ENCODE peak calls at places on chromosomes 16 and 17, in seven cellular contexts. One of them, this sample, is unnamed.

GRCh38 chr16:58306327-58306726 is 11.5 kb upstream of the PRSS54 start:
- DNase-seq in RWPE1: no peak
- DNase-seq in AG10803: peak; percentile 19
- DNase-seq in CD4-positive, alpha-beta T cell: peak; percentile 42
- DNase-seq in neural crest cell: peak; percentile 18
- DNase-seq in lung: no peak
- DNase-seq in omental fat pad: no peak
- DNase-seq in this sample: peak; percentile 45

GRCh38 chr16:11224894-11225676 is 30.9 kb downstream of the SOCS1 start:
- DNase-seq in RWPE1: no peak
- DNase-seq in AG10803: no peak
- DNase-seq in CD4-positive, alpha-beta T cell: peak; percentile 59
- DNase-seq in neural crest cell: no peak
- DNase-seq in lung: no peak
- DNase-seq in omental fat pad: no peak
- DNase-seq in this sample: no peak

GRCh38 chr17:39171933-39172332 is 6.0 kb upstream of the ARL5C start:
- DNase-seq in RWPE1: no peak
- DNase-seq in AG10803: no peak
- DNase-seq in CD4-positive, alpha-beta T cell: no peak
- DNase-seq in neural crest cell: no peak
- DNase-seq in lung: no peak
- DNase-seq in omental fat pad: no peak
- DNase-seq in this sample: no peak

GRCh38 chr17:29131814-29132682 is 48.1 kb downstream of the MYO18A start:
- DNase-seq in RWPE1: no peak
- DNase-seq in AG10803: peak; percentile 93
- DNase-seq in CD4-positive, alpha-beta T cell: no peak
- DNase-seq in neural crest cell: no peak
- DNase-seq in lung: no peak
- DNase-seq in omental fat pad: no peak
- DNase-seq in this sample: no peak

GRCh38 chr17:67753026-67753425 is 35.3 kb downstream of the NOL11 start:
- DNase-seq in RWPE1: no peak
- DNase-seq in AG10803: no peak
- DNase-seq in CD4-positive, alpha-beta T cell: no peak
- DNase-seq in neural crest cell: no peak
- DNase-seq in lung: no peak
- DNase-seq in omental fat pad: no peak
- DNase-seq in this sample: no peak

GRCh38 chr16:61791465-61791864 is 244.8 kb downstream of the CDH8 start:
- DNase-seq in RWPE1: no peak
- DNase-seq in AG10803: peak; percentile 62
- DNase-seq in CD4-positive, alpha-beta T cell: no peak
- DNase-seq in neural crest cell: no peak
- DNase-seq in lung: no peak
- DNase-seq in omental fat pad: no peak
- DNase-seq in this sample: no peak

GRCh38 chr17:4229627-4230026 is 34.2 kb downstream of the ANKFY1 start:
- DNase-seq in RWPE1: no peak
- DNase-seq in AG10803: peak; percentile 91
- DNase-seq in CD4-positive, alpha-beta T cell: no peak
- DNase-seq in neural crest cell: no peak
- DNase-seq in lung: no peak
- DNase-seq in omental fat pad: peak; percentile 51
- DNase-seq in this sample: no peak

GRCh38 chr17:32174889-32175288 is 32.6 kb downstream of the RHOT1 start:
- DNase-seq in RWPE1: no peak
- DNase-seq in AG10803: no peak
- DNase-seq in CD4-positive, alpha-beta T cell: no peak
- DNase-seq in neural crest cell: no peak
- DNase-seq in lung: no peak
- DNase-seq in omental fat pad: no peak
- DNase-seq in this sample: no peak

GRCh38 chr17:77490361-77491183 is 349.8 kb downstream of the SEC14L1 start:
- DNase-seq in RWPE1: no peak
- DNase-seq in AG10803: no peak
- DNase-seq in CD4-positive, alpha-beta T cell: no peak
- DNase-seq in neural crest cell: no peak
- DNase-seq in lung: no peak
- DNase-seq in omental fat pad: no peak
- DNase-seq in this sample: no peak

GRCh38 chr17:39926588-39927100 is 757 bp downstream of the ORMDL3 start:
- DNase-seq in RWPE1: peak; percentile 43
- DNase-seq in AG10803: peak; percentile 29
- DNase-seq in CD4-positive, alpha-beta T cell: peak; percentile 52
- DNase-seq in neural crest cell: no peak
- DNase-seq in lung: peak; percentile 65
- DNase-seq in omental fat pad: no peak
- DNase-seq in this sample: peak; percentile 25

GRCh38 chr17:70110443-70110880 is 35.4 kb downstream of the KCNJ16 start:
- DNase-seq in RWPE1: no peak
- DNase-seq in AG10803: peak; percentile 31
- DNase-seq in CD4-positive, alpha-beta T cell: no peak
- DNase-seq in neural crest cell: no peak
- DNase-seq in lung: no peak
- DNase-seq in omental fat pad: no peak
- DNase-seq in this sample: no peak

GRCh38 chr16:68074850-68075249 is 10.3 kb upstream of the NFATC3 start:
- DNase-seq in RWPE1: no peak
- DNase-seq in AG10803: no peak
- DNase-seq in CD4-positive, alpha-beta T cell: peak; percentile 39
- DNase-seq in neural crest cell: no peak
- DNase-seq in lung: no peak
- DNase-seq in omental fat pad: no peak
- DNase-seq in this sample: no peak

GRCh38 chr16:58970775-58971174 is 236.7 kb upstream of the GOT2 start:
- DNase-seq in RWPE1: no peak
- DNase-seq in AG10803: peak; percentile 50
- DNase-seq in CD4-positive, alpha-beta T cell: no peak
- DNase-seq in neural crest cell: no peak
- DNase-seq in lung: no peak
- DNase-seq in omental fat pad: no peak
- DNase-seq in this sample: no peak

GRCh38 chr16:81447383-81448101 is 2.9 kb downstream of the CMIP start:
- DNase-seq in RWPE1: peak; percentile 30
- DNase-seq in AG10803: no peak
- DNase-seq in CD4-positive, alpha-beta T cell: no peak
- DNase-seq in neural crest cell: no peak
- DNase-seq in lung: peak; percentile 68
- DNase-seq in omental fat pad: no peak
- DNase-seq in this sample: no peak

GRCh38 chr16:85327731-85328664 is 215.7 kb upstream of the CIBAR2 start:
- DNase-seq in RWPE1: no peak
- DNase-seq in AG10803: no peak
- DNase-seq in CD4-positive, alpha-beta T cell: no peak
- DNase-seq in neural crest cell: peak; percentile 76
- DNase-seq in lung: no peak
- DNase-seq in omental fat pad: no peak
- DNase-seq in this sample: peak; percentile 79

GRCh38 chr17:77881545-77881944 is 77.0 kb upstream of the TNRC6C start:
- DNase-seq in RWPE1: no peak
- DNase-seq in AG10803: peak; percentile 63
- DNase-seq in CD4-positive, alpha-beta T cell: peak; percentile 59
- DNase-seq in neural crest cell: no peak
- DNase-seq in lung: peak; percentile 82
- DNase-seq in omental fat pad: no peak
- DNase-seq in this sample: no peak

GRCh38 chr17:28413804-28414203 is 7.8 kb upstream of the SLC46A1 start:
- DNase-seq in RWPE1: no peak
- DNase-seq in AG10803: no peak
- DNase-seq in CD4-positive, alpha-beta T cell: no peak
- DNase-seq in neural crest cell: no peak
- DNase-seq in lung: no peak
- DNase-seq in omental fat pad: no peak
- DNase-seq in this sample: no peak

GRCh38 chr17:4884489-4884888 is 14.8 kb upstream of the C17orf107 start:
- DNase-seq in RWPE1: no peak
- DNase-seq in AG10803: no peak
- DNase-seq in CD4-positive, alpha-beta T cell: no peak
- DNase-seq in neural crest cell: no peak
- DNase-seq in lung: no peak
- DNase-seq in omental fat pad: no peak
- DNase-seq in this sample: no peak

GRCh38 chr17:13209091-13209490 is 191.3 kb upstream of the ELAC2 start:
- DNase-seq in RWPE1: no peak
- DNase-seq in AG10803: no peak
- DNase-seq in CD4-positive, alpha-beta T cell: no peak
- DNase-seq in neural crest cell: no peak
- DNase-seq in lung: no peak
- DNase-seq in omental fat pad: no peak
- DNase-seq in this sample: no peak

GRCh38 chr16:19088341-19088916 is 21.0 kb downstream of the COQ7 start:
- DNase-seq in RWPE1: no peak
- DNase-seq in AG10803: no peak
- DNase-seq in CD4-positive, alpha-beta T cell: no peak
- DNase-seq in neural crest cell: no peak
- DNase-seq in lung: no peak
- DNase-seq in omental fat pad: no peak
- DNase-seq in this sample: no peak

GRCh38 chr16:66481943-66482390 is 54.9 kb downstream of the BEAN1 start:
- DNase-seq in RWPE1: no peak
- DNase-seq in AG10803: no peak
- DNase-seq in CD4-positive, alpha-beta T cell: no peak
- DNase-seq in neural crest cell: no peak
- DNase-seq in lung: no peak
- DNase-seq in omental fat pad: no peak
- DNase-seq in this sample: no peak

GRCh38 chr16:28985611-28986041 is 774 bp downstream of the LAT start:
- DNase-seq in RWPE1: no peak
- DNase-seq in AG10803: no peak
- DNase-seq in CD4-positive, alpha-beta T cell: no peak
- DNase-seq in neural crest cell: no peak
- DNase-seq in lung: no peak
- DNase-seq in omental fat pad: no peak
- DNase-seq in this sample: no peak

GRCh38 chr17:34154916-34155730 is 100.0 kb upstream of the CCL2 start:
- DNase-seq in RWPE1: no peak
- DNase-seq in AG10803: no peak
- DNase-seq in CD4-positive, alpha-beta T cell: no peak
- DNase-seq in neural crest cell: no peak
- DNase-seq in lung: no peak
- DNase-seq in omental fat pad: no peak
- DNase-seq in this sample: no peak

GRCh38 chr17:10063730-10064221 is 134.6 kb downstream of the GAS7 start:
- DNase-seq in RWPE1: no peak
- DNase-seq in AG10803: peak; percentile 60
- DNase-seq in CD4-positive, alpha-beta T cell: no peak
- DNase-seq in neural crest cell: no peak
- DNase-seq in lung: peak; percentile 66
- DNase-seq in omental fat pad: no peak
- DNase-seq in this sample: no peak

GRCh38 chr17:42055496-42055895 is 5.1 kb upstream of the C17orf113 start:
- DNase-seq in RWPE1: no peak
- DNase-seq in AG10803: no peak
- DNase-seq in CD4-positive, alpha-beta T cell: no peak
- DNase-seq in neural crest cell: no peak
- DNase-seq in lung: no peak
- DNase-seq in omental fat pad: no peak
- DNase-seq in this sample: no peak

GRCh38 chr16:55645986-55646385 is 9.8 kb upstream of the SLC6A2 start:
- DNase-seq in RWPE1: no peak
- DNase-seq in AG10803: no peak
- DNase-seq in CD4-positive, alpha-beta T cell: no peak
- DNase-seq in neural crest cell: no peak
- DNase-seq in lung: no peak
- DNase-seq in omental fat pad: no peak
- DNase-seq in this sample: no peak

GRCh38 chr17:77737442-77738265 is 220.8 kb upstream of the TNRC6C start:
- DNase-seq in RWPE1: no peak
- DNase-seq in AG10803: no peak
- DNase-seq in CD4-positive, alpha-beta T cell: no peak
- DNase-seq in neural crest cell: no peak
- DNase-seq in lung: peak; percentile 47
- DNase-seq in omental fat pad: no peak
- DNase-seq in this sample: no peak

GRCh38 chr16:54244061-54244886 is 42.3 kb downstream of the IRX3 start:
- DNase-seq in RWPE1: no peak
- DNase-seq in AG10803: no peak
- DNase-seq in CD4-positive, alpha-beta T cell: no peak
- DNase-seq in neural crest cell: no peak
- DNase-seq in lung: no peak
- DNase-seq in omental fat pad: no peak
- DNase-seq in this sample: no peak
- TF ChIP-seq CTCF in RWPE1: no peak
- TF ChIP-seq CTCF in AG10803: no peak
- TF ChIP-seq CTCF in CD4-positive, alpha-beta T cell: no peak
- TF ChIP-seq CTCF in neural crest cell: no peak
- TF ChIP-seq CTCF in lung: no peak
- TF ChIP-seq CTCF in omental fat pad: no peak
- TF ChIP-seq CTCF in this sample: no peak

GRCh38 chr16:27273670-27274522 is 5.3 kb upstream of the NSMCE1 start:
- DNase-seq in RWPE1: no peak
- DNase-seq in AG10803: no peak
- DNase-seq in CD4-positive, alpha-beta T cell: no peak
- DNase-seq in neural crest cell: no peak
- DNase-seq in lung: no peak
- DNase-seq in omental fat pad: no peak
- DNase-seq in this sample: no peak
- TF ChIP-seq CTCF in RWPE1: no peak
- TF ChIP-seq CTCF in AG10803: no peak
- TF ChIP-seq CTCF in CD4-positive, alpha-beta T cell: no peak
- TF ChIP-seq CTCF in neural crest cell: no peak
- TF ChIP-seq CTCF in lung: no peak
- TF ChIP-seq CTCF in omental fat pad: no peak
- TF ChIP-seq CTCF in this sample: no peak

DNA sequence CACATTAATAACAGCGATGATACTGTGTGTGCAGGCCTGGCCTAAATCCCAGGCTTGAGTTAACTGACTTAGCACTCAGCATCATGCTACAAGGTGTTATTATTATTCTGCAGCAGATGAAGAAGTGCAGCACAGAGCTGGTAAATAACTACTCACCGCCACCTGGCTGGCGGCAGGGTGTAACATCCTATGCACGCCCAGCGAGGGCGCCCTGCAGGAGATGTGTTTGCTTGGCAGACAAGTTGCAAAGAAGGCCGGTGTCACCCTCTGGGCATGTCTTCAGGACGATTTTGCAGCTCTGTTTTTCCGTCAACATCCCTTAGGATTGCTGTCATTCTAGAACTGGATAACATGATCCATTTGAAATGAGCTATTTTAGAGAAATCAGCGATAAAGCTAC is 30.1 kb downstream of the DNAH9 start:
- DNase-seq in RWPE1: no peak
- DNase-seq in AG10803: no peak
- DNase-seq in CD4-positive, alpha-beta T cell: no peak
- DNase-seq in neural crest cell: no peak
- DNase-seq in lung: no peak
- DNase-seq in omental fat pad: no peak
- DNase-seq in this sample: no peak
- TF ChIP-seq CTCF in RWPE1: no peak
- TF ChIP-seq CTCF in AG10803: no peak
- TF ChIP-seq CTCF in CD4-positive, alpha-beta T cell: no peak
- TF ChIP-seq CTCF in neural crest cell: peak; percentile 36
- TF ChIP-seq CTCF in lung: no peak
- TF ChIP-seq CTCF in omental fat pad: no peak
- TF ChIP-seq CTCF in this sample: no peak

GRCh38 chr16:4693296-4693955 is at the start of gene NUDT16L1:
- DNase-seq in RWPE1: peak; percentile 97
- DNase-seq in AG10803: peak; percentile 92
- DNase-seq in CD4-positive, alpha-beta T cell: peak; percentile 97
- DNase-seq in neural crest cell: peak; percentile 93
- DNase-seq in lung: peak; percentile 95
- DNase-seq in omental fat pad: peak; percentile 82
- DNase-seq in this sample: peak; percentile 99
- TF ChIP-seq CTCF in RWPE1: no peak
- TF ChIP-seq CTCF in AG10803: no peak
- TF ChIP-seq CTCF in CD4-positive, alpha-beta T cell: no peak
- TF ChIP-seq CTCF in neural crest cell: peak; percentile 32
- TF ChIP-seq CTCF in lung: peak; percentile 19
- TF ChIP-seq CTCF in omental fat pad: no peak
- TF ChIP-seq CTCF in this sample: no peak